ENCODE peak calls at places on chromosomes 4 and X, in four cellular contexts. T, P, I and V are unnamed samples. For H3K9me3, the result is how much of the 10 kb centered on the place peaks cover.

GRCh38 chr4:48024522-48024921 is 8.0 kb downstream of the NIPAL1 start:
- DNase-seq in P (no peak), I (no peak), T (no peak), V (no peak)

GRCh38 chr4:185662030-185662778 is 126.9 kb upstream of the PDLIM3 start:
- DNase-seq in I (no peak), T (no peak), P (no peak), V (no peak)

GRCh38 chr4:168241953-168242352 is 76.6 kb downstream of the DDX60 start:
- DNase-seq in I (no peak), T (no peak), P (no peak), V (no peak)

GRCh38 chrX:41824551-41824950 is 98.8 kb downstream of the CASK start:
- DNase-seq in I (no peak), T (no peak), P (peak), V (no peak)

GRCh38 chr4:137065306-137065705 is 467.0 kb downstream of the PCDH18 start:
- DNase-seq in P (peak), T (no peak), I (no peak), V (no peak)

GRCh38 chrX:129193357-129193756 is 329.9 kb downstream of the SMARCA1 start:
- DNase-seq in I (no peak), T (no peak), P (no peak), V (no peak)

GRCh38 chrX:3815896-3816664 is 102.6 kb upstream of the PRKX start:
- DNase-seq in P (peak), T (peak), I (peak), V (peak)

GRCh38 chr4:142347241-142347640 is 498.9 kb downstream of the INPP4B start:
- DNase-seq in T (no peak), P (peak), I (no peak), V (no peak)

GRCh38 chrX:153635788-153636668 is 11.0 kb upstream of the DUSP9 start:
- DNase-seq in I (no peak), T (peak), P (no peak), V (no peak)

GRCh38 chrX:154354516-154354915 is 19.9 kb downstream of the FLNA start:
- DNase-seq in T (no peak), P (no peak), I (no peak), V (no peak)

GRCh38 chr4:3531306-3531886 is 826 bp downstream of the LRPAP1 start:
- DNase-seq in P (peak), T (no peak), I (no peak), V (no peak)

GRCh38 chrX:46561931-46562721 is 11.4 kb upstream of the CHST7 start:
- DNase-seq in I (peak), T (no peak), P (peak), V (no peak)

GRCh38 chrX:96563663-96564062 is 121.0 kb upstream of the DIAPH2 start:
- DNase-seq in T (no peak), I (no peak), P (no peak), V (no peak)

GRCh38 chr4:183602444-183603102 is 56.4 kb downstream of the RWDD4 start:
- DNase-seq in P (peak), T (no peak), I (no peak), V (no peak)

GRCh38 chr4:86044593-86044985 is 315.3 kb downstream of the MAPK10 start:
- DNase-seq in P (no peak), I (no peak), T (no peak), V (no peak)

GRCh38 chr4:8328866-8329559 is 59.5 kb downstream of the HTRA3 start:
- DNase-seq in P (no peak), I (peak), T (no peak), V (peak)

GRCh38 chr4:69849297-69849696 is 10.6 kb downstream of the SULT1E1 start:
- DNase-seq in I (no peak), P (no peak), T (no peak), V (no peak)

GRCh38 chr4:145734576-145735329 is 54.8 kb downstream of the C4orf51 start:
- DNase-seq in T (no peak), P (peak), I (peak), V (peak)

GRCh38 chrX:11267311-11267910 is 25.8 kb upstream of the AMELX start:
- DNase-seq in T (no peak), I (no peak), P (no peak), V (no peak)

GRCh38 chr4:1842993-1843448 is 12.9 kb downstream of the LETM1 start:
- DNase-seq in P (peak), I (no peak), T (no peak), V (no peak)

GRCh38 chr4:4995103-4995761 is 24.0 kb downstream of the CYTL1 start:
- DNase-seq in T (peak), I (peak), P (peak), V (no peak)

GRCh38 chr4:1242506-1243450 is 6.2 kb downstream of the CTBP1 start:
- DNase-seq in T (no peak), P (no peak), I (no peak), V (no peak)

GRCh38 chrX:14449773-14450172 is 79.6 kb upstream of the GLRA2 start:
- DNase-seq in I (no peak), P (no peak), T (no peak), V (no peak)

GRCh38 chrX:137749282-137749681 is 183.4 kb downstream of the ZIC3 start:
- DNase-seq in I (no peak), P (no peak), T (no peak), V (no peak)

GRCh38 chrX:314049-314448 is 4.5 kb downstream of the GTPBP6 start:
- DNase-seq in I (peak), P (no peak), T (no peak), V (peak)

GRCh38 chrX:87140800-87141483 is 376.7 kb upstream of the KLHL4 start:
- DNase-seq in T (no peak), I (no peak), P (no peak), V (no peak)

GRCh38 chr4:96736352-96736889 is 896.5 kb downstream of the PDHA2 start:
- DNase-seq in I (no peak), T (no peak), P (peak), V (no peak)

GRCh38 chr4:9898596-9899345 is 117.3 kb downstream of the DRD5 start:
- DNase-seq in T (no peak), P (no peak), I (no peak), V (no peak)

GRCh38 chr4:133147365-133147821 is 1.7 kb upstream of the PCDH10 start:
- DNase-seq in I (no peak), P (no peak), T (no peak), V (no peak)

GRCh38 chr4:105113800-105114199 is 32.9 kb upstream of the TET2 start:
- DNase-seq in I (no peak), P (peak), T (no peak), V (no peak)

GRCh38 chr4:124530464-124531077 is 182.0 kb downstream of the ANKRD50 start:
- DNase-seq in T (no peak), I (no peak), P (no peak), V (no peak)

GRCh38 chrX:926991-927390 is 285.5 kb downstream of the CRLF2 start:
- DNase-seq in I (no peak), P (no peak), T (no peak), V (peak)

GRCh38 chr4:20422398-20422797 is 170.7 kb downstream of the SLIT2 start:
- DNase-seq in P (peak), T (peak), I (no peak), V (no peak)

GRCh38 chrX:115311666-115312065 is 22.2 kb downstream of the LUZP4 start:
- DNase-seq in T (no peak), P (peak), I (no peak), V (no peak)
- TF ChIP-seq CTCF in T (no peak), P (no peak), I (no peak), V (no peak)

GRCh38 chrX:102067966-102068723 is 57.3 kb upstream of the TCEAL2 start:
- DNase-seq in P (peak), I (no peak), T (no peak), V (no peak)

DNA sequence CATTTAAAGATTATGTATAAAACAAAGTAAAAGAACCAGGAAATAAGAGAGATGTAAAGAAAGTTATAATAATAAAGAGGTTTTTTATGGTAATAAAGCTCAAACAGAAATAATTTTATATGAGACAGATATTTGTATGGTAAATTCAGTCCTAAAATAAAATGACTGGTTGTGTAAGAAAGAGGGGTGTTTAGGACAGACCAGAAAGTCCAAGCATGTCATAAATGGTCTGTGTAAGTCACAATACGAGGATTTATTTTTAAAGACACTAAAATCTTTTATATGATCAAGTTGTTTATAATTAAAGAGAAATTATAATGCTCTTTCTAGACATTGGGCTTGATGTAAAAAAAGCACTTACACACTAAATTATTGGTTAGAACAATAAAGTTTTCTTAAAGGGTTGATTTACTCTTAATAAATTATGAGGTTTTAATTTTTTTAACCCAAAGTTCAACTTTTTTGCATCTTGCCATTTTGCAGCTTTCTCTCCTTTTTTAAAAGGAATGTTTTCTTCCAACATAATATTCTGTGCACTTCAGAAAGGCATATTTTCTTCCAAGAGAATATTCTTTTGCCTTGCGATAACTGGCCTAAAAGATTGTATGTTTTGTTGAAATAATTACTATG is 61.9 kb upstream of the TCEAL2 start:
- DNase-seq in I (no peak), P (no peak), T (no peak), V (no peak)
- H3K9me3 ChIP-seq in I (under half), P (under half), T (under half), V (under half)

DNA sequence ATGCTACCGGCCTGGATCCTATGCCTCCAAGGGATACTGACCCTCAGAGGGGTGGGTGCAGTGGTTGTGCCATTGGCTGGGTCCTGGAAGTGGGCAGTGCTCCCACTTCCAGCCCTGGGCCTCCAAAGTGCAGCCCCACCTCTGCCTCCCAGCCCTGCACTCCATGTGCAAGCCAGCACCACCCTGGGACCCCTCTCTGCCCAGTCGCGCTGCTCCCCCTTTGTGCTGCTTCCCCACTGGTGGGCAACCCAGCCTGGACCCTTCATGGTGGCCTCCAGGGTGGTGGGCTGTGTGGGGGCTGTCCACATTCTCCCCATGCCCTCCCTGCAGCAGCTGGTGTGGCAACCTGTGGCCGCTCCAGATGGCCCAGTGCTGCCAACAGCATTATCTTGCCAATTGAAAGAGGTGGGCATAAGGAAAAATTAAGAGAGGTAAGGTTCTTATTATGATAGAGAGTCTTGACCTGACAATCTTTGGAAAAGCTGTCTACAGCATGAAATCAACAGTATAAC is 309.7 kb downstream of the GUCY2F start:
- DNase-seq in I (no peak), P (no peak), T (no peak), V (no peak)
- TF ChIP-seq CTCF in I (no peak), P (no peak), T (no peak), V (no peak)

DNA sequence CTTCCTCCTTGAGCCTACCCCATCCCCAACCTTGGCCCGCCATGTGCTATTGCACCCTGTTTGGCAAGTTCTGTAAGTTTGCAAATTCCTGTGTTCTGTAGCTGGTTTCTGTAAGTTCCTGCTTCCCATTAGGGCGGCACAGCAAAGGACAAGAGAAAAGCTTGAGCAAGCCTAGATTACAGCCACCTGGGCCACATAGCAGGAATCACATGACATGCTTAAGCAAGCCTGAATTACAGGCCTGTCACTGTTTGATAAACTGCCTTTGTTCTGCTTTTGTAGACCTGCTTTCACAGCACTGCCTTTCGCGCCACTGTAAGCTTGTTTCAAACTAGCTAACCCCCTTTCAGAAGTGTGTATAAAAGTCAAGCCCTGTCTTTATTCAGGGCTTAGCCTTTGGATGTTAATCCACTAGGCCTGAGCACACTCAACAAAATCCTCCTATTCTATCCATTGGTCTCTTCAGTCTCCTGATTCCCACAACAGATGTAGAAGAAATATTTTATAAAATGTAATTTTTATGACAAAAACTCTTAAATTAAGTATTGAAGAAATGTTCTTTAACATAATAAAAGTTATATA is 906.8 kb upstream of the NDST4 start:
- DNase-seq in I (no peak), P (no peak), T (no peak), V (no peak)
- H3K9me3 ChIP-seq in I (under half), P (under half), T (under half), V (under half)

DNA sequence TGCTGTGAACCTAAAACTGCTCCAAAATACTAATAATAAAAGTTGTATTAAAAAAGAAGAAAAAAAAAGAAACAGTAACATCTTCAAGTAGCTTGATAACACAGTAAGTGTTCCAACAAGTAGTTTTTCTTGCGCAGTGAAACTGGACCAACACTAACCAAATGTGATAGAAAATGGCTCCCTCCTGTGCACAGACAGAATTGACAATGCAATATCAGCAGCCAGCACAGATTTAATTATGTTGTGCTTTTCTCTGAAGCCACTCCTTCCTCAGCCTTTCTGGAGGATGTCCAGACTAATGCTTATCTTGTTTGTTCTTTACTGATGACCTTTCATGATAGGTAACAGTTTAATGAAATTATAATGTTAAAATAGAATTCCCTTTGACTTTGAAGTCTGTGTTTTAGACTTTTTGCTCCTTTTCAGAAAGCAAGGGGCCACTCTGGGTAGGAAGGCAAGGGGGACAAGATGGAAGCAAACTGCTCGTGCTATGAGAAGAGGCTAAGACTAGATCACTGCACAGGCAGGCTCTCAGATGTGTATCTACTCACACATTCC is 147.1 kb upstream of the RPL34 start:
- DNase-seq in P (no peak), I (no peak), T (no peak), V (no peak)
- TF ChIP-seq CTCF in P (no peak), I (no peak), T (no peak), V (no peak)

GRCh38 chr4:57966987-57967760 is 857.0 kb upstream of the IGFBP7 start:
- DNase-seq in T (no peak), I (no peak), P (no peak), V (no peak)
- H3K9me3 ChIP-seq in T (under half), I (under half), P (under half), V (under half)

DNA sequence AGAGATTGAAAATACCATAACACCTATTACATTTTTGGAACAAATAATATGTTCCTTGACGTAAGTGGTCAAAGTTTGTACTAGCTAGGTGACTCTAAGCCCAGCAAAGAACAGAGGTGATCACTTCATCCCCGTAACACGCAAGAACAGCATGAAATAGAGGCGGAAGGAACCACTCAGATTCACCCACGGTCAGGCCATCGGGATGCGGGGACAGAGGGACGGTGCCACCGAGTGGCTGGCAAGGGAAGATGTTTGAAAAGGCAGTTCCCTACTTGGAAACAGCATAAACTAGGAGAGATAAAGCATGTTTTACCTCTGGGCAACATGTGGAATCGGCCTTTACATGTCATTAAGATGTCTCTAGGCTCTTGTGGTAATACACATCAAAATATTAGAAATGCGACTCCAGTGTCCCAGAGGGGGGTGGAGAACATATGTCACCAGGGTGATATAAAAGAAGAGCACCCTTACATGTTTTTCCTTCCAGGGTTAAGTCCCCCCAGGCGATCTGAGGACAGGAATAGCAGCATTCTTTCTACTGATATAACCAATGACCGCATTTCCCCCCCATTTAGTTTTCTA is 84.0 kb downstream of the PHKA2 start:
- DNase-seq in T (no peak), I (no peak), P (peak), V (no peak)
- TF ChIP-seq CTCF in T (no peak), I (peak), P (peak), V (peak)

GRCh38 chrX:2449135-2449886 is 51.5 kb downstream of the DHRSX start:
- DNase-seq in I (peak), P (no peak), T (no peak), V (peak)
- H3K9me3 ChIP-seq in I (under half), P (under half), T (under half), V (under half)

GRCh38 chr4:113762061-113762850 is 718 bp upstream of the CAMK2D start:
- DNase-seq in T (peak), P (peak), I (peak), V (peak)
- TF ChIP-seq CTCF in T (no peak), P (no peak), I (no peak), V (peak)

GRCh38 chr4:31467781-31468180 is 747.6 kb downstream of the PCDH7 start:
- DNase-seq in P (peak), I (no peak), T (no peak), V (no peak)
- H3K9me3 ChIP-seq in P (under half), I (under half), T (under half), V (under half)